ENCODE peak calls at places on chromosomes 6 and 20, in nine cellular contexts. A is GM23248; T is body of pancreas; H is Panc1; F is fibroblast of lung; N is CD4-positive, alpha-beta T cell; S is IMR-90; D is right cardiac atrium; U is CD8-positive, alpha-beta memory T cell. B is an unnamed sample.
A peak's percentile ranks its signal among the peaks of the same experiment; 100 is the strongest.

GRCh38 chr6:52243282-52243893 is 912 bp downstream of the IL17F start:
- DNase-seq in A (peak; percentile 9), H (no peak), N (no peak), S (peak; percentile 20), U (no peak), F (no peak), D (no peak), T (no peak), B (no peak)

GRCh38 chr6:33344771-33345697 is 27.5 kb upstream of the ZBTB22 start:
- DNase-seq in U (peak; percentile 84), F (peak; percentile 75), H (peak; percentile 46), T (peak; percentile 67), D (peak; percentile 84), A (peak; percentile 77), S (peak; percentile 81), N (peak; percentile 61), B (peak; percentile 90)

GRCh38 chr20:50810842-50811241 is 16.0 kb downstream of the BCAS4 start:
- DNase-seq in U (no peak), F (no peak), A (no peak), S (no peak), H (no peak), N (no peak), T (no peak), D (no peak), B (no peak)

GRCh38 chr6:98842489-98843180 is 8.3 kb downstream of the POU3F2 start:
- DNase-seq in U (no peak), D (no peak), A (no peak), T (no peak), S (no peak), F (no peak), H (no peak), N (no peak), B (no peak)

GRCh38 chr20:47400685-47401084 is 44.2 kb upstream of the ZMYND8 start:
- DNase-seq in S (no peak), T (no peak), A (no peak), D (no peak), U (no peak), N (no peak), H (no peak), F (no peak), B (no peak)

GRCh38 chr20:60036346-60037119 is 78.3 kb downstream of the CDH26 start:
- DNase-seq in U (no peak), N (no peak), F (no peak), D (no peak), A (no peak), H (no peak), S (no peak), T (no peak), B (no peak)

GRCh38 chr6:18412073-18412472 is 24.9 kb downstream of the RNF144B start:
- DNase-seq in D (no peak), S (no peak), H (no peak), A (no peak), T (no peak), U (no peak), N (no peak), F (no peak), B (no peak)

GRCh38 chr20:50704971-50705370 is 13.6 kb upstream of the RIPOR3 start:
- DNase-seq in A (peak; percentile 67), S (peak; percentile 87), N (no peak), T (no peak), U (no peak), F (no peak), D (no peak), H (no peak), B (no peak)

GRCh38 chr6:166438211-166438861 is 55.6 kb upstream of the MPC1 start:
- DNase-seq in H (no peak), S (no peak), U (no peak), T (no peak), D (no peak), A (peak; percentile 69), F (no peak), N (no peak), B (no peak)

GRCh38 chr6:33854572-33855030 is 50.8 kb upstream of the MLN start:
- DNase-seq in A (peak; percentile 42), S (no peak), N (no peak), D (peak; percentile 29), H (no peak), T (peak; percentile 43), U (no peak), F (no peak), B (no peak)

GRCh38 chr6:87540541-87540940 is 49.2 kb downstream of the RARS2 start:
- DNase-seq in T (no peak), S (no peak), H (no peak), U (no peak), N (no peak), F (peak; percentile 6), A (no peak), D (peak; percentile 41), B (no peak)

GRCh38 chr6:149082320-149082719 is 235.2 kb upstream of the TAB2 start:
- DNase-seq in A (peak; percentile 81), T (peak; percentile 81), U (peak; percentile 76), F (peak; percentile 84), S (peak; percentile 75), H (peak; percentile 56), D (peak; percentile 93), N (peak; percentile 76), B (peak; percentile 82)

GRCh38 chr20:61656198-61656597 is 404.1 kb downstream of the CDH4 start:
- DNase-seq in A (no peak), H (no peak), T (no peak), S (no peak), D (no peak), N (no peak), F (no peak), U (no peak), B (no peak)

GRCh38 chr6:42610416-42610815 is 46.6 kb downstream of the UBR2 start:
- DNase-seq in N (no peak), H (no peak), T (no peak), D (no peak), A (no peak), F (no peak), S (no peak), U (no peak), B (no peak)

GRCh38 chr20:50690562-50690978 is 772 bp downstream of the RIPOR3 start:
- DNase-seq in H (no peak), D (no peak), A (no peak), F (no peak), S (no peak), U (no peak), T (no peak), N (no peak), B (no peak)

GRCh38 chr20:46202758-46203509 is 84.8 kb downstream of the CD40 start:
- DNase-seq in T (no peak), D (peak; percentile 85), U (no peak), F (no peak), N (no peak), A (peak; percentile 10), S (no peak), H (no peak), B (peak; percentile 38)

GRCh38 chr20:51029963-51030930 is 7.3 kb upstream of the KCNG1 start:
- DNase-seq in U (no peak), H (no peak), S (no peak), T (no peak), A (peak; percentile 67), D (no peak), F (peak; percentile 72), N (no peak), B (no peak)

GRCh38 chr6:40164345-40164755 is 230.1 kb upstream of the MOCS1 start:
- DNase-seq in H (no peak), U (no peak), S (no peak), N (no peak), F (no peak), A (no peak), T (no peak), D (no peak), B (no peak)

GRCh38 chr6:4319992-4320683 is 184.8 kb upstream of the ECI2 start:
- DNase-seq in N (no peak), S (peak; percentile 65), A (peak; percentile 68), H (no peak), D (no peak), T (no peak), F (peak; percentile 80), U (no peak), B (no peak)

GRCh38 chr6:282177-282866 is 10.0 kb upstream of the DUSP22 start:
- DNase-seq in H (no peak), S (no peak), U (no peak), N (no peak), T (no peak), A (no peak), F (no peak), D (no peak), B (no peak)

GRCh38 chr6:139029470-139030210 is 1.1 kb downstream of the ABRACL start:
- DNase-seq in A (peak; percentile 71), D (peak; percentile 86), N (no peak), U (peak; percentile 16), H (no peak), S (peak; percentile 59), T (peak; percentile 65), F (peak; percentile 85), B (peak; percentile 61)

GRCh38 chr20:2840967-2841531 is 504 bp downstream of the VPS16 start:
- DNase-seq in N (no peak), A (peak; percentile 85), F (peak; percentile 72), H (no peak), U (no peak), T (peak; percentile 45), D (peak; percentile 88), S (peak; percentile 72), B (peak; percentile 41)

GRCh38 chr6:52087498-52087999 is at the start of gene PKHD1:
- DNase-seq in N (no peak), U (no peak), A (peak; percentile 27), D (no peak), H (no peak), S (peak; percentile 13), T (peak; percentile 67), F (no peak), B (no peak)

GRCh38 chr6:50850223-50850751 is 31.6 kb downstream of the TFAP2B start:
- DNase-seq in H (no peak), A (no peak), N (no peak), S (no peak), D (no peak), T (peak; percentile 24), F (no peak), U (no peak), B (no peak)
- H3K27ac ChIP-seq in H (no peak overlapping the region), A (no peak overlapping the region), N (no peak overlapping the region), S (no peak overlapping the region), D (no peak overlapping the region), T (no peak overlapping the region), F (no peak overlapping the region), U (no peak overlapping the region), B (no peak overlapping the region)

GRCh38 chr6:136608991-136609390 is 58.8 kb upstream of the MAP7 start:
- DNase-seq in F (peak; percentile 86), T (no peak), N (no peak), D (no peak), H (no peak), A (peak; percentile 85), U (no peak), S (peak; percentile 94), B (no peak)
- H3K27ac ChIP-seq in F (peak overlapping the region; percentile 86), T (no peak overlapping the region), N (no peak overlapping the region), D (no peak overlapping the region), H (peak overlapping the region; percentile 67), A (peak overlapping the region; percentile 61), U (no peak overlapping the region), S (peak overlapping the region; percentile 92), B (peak overlapping the region; percentile 63)

GRCh38 chr20:23159256-23159922 is 73.3 kb upstream of the CD93 start:
- DNase-seq in T (no peak), H (no peak), N (no peak), U (no peak), F (peak; percentile 46), D (peak; percentile 79), S (no peak), A (no peak), B (no peak)
- H3K27ac ChIP-seq in T (no peak overlapping the region), H (no peak overlapping the region), N (no peak overlapping the region), U (no peak overlapping the region), F (no peak overlapping the region), D (peak overlapping the region; percentile 65), S (no peak overlapping the region), A (no peak overlapping the region), B (no peak overlapping the region)

GRCh38 chr6:36352477-36353157 is 15.9 kb upstream of the BNIP5 start:
- DNase-seq in T (no peak), N (no peak), H (no peak), D (no peak), U (no peak), F (no peak), A (no peak), S (no peak), B (no peak)
- H3K27ac ChIP-seq in T (no peak overlapping the region), N (no peak overlapping the region), H (no peak overlapping the region), D (no peak overlapping the region), U (no peak overlapping the region), F (no peak overlapping the region), A (no peak overlapping the region), S (no peak overlapping the region), B (no peak overlapping the region)